ENCODE peak calls at places on chromosome 18, in six cellular contexts. I is iPS DF 6.9, K is fibroblast of the aortic adventitia, D is amniotic epithelial cell, H is upper lobe of right lung, W is endothelial cell. A is an unnamed sample.

GRCh38 chr18:60157810-60158209 is 214.8 kb downstream of the MC4R start:
- DNase-seq in D (no peak), K (no peak), H (no peak), I (no peak), W (no peak), A (no peak)

GRCh38 chr18:37430346-37431076 is 135.1 kb downstream of the CELF4 start:
- DNase-seq in D (no peak), I (peak; percentile 25), H (no peak), K (no peak), W (no peak), A (no peak)

GRCh38 chr18:12282436-12283039 is 25.5 kb upstream of the TUBB6 start:
- DNase-seq in K (peak; percentile 83), I (no peak), H (no peak), W (no peak), D (peak; percentile 81), A (peak; percentile 92)

GRCh38 chr18:55396267-55396905 is 191.6 kb downstream of the TCF4 start:
- DNase-seq in D (peak; percentile 66), H (no peak), W (no peak), I (no peak), K (no peak), A (no peak)

GRCh38 chr18:47772374-47773248 is 157.8 kb downstream of the SMAD2 start:
- DNase-seq in I (peak; percentile 79), D (peak; percentile 66), W (peak; percentile 84), K (peak; percentile 53), H (peak; percentile 90), A (peak; percentile 47)

GRCh38 chr18:12041561-12041960 is 52.1 kb upstream of the ANKRD62 start:
- DNase-seq in I (no peak), D (peak; percentile 85), H (no peak), W (no peak), K (peak; percentile 79), A (peak; percentile 87)

GRCh38 chr18:48767090-48767670 is 183.6 kb downstream of the SMAD7 start:
- DNase-seq in H (no peak), I (no peak), W (no peak), D (peak; percentile 78), K (peak; percentile 9), A (peak; percentile 94)

GRCh38 chr18:63430526-63430925 is 8.2 kb upstream of the VPS4B start:
- DNase-seq in K (no peak), D (no peak), I (no peak), W (no peak), H (no peak), A (no peak)

GRCh38 chr18:59143441-59143840 is 3.8 kb downstream of the SEC11C start:
- DNase-seq in H (no peak), W (no peak), I (no peak), K (peak; percentile 16), D (no peak), A (peak; percentile 26)

GRCh38 chr18:66329716-66330115 is 274.2 kb downstream of the CDH19 start:
- DNase-seq in I (no peak), H (no peak), D (no peak), W (no peak), K (no peak), A (no peak)

GRCh38 chr18:67072789-67073188 is 443.7 kb downstream of the DSEL start:
- DNase-seq in I (no peak), K (no peak), H (no peak), W (no peak), D (no peak), A (no peak)

GRCh38 chr18:2466978-2467377 is 104.3 kb downstream of the METTL4 start:
- DNase-seq in D (no peak), I (no peak), K (no peak), W (no peak), H (no peak), A (no peak)

GRCh38 chr18:8654482-8655451 is 45.5 kb downstream of the RAB12 start:
- DNase-seq in W (no peak), I (no peak), K (peak; percentile 59), D (peak; percentile 15), H (no peak), A (peak; percentile 33)

GRCh38 chr18:79394438-79395307 is 1.1 kb upstream of the NFATC1 start:
- DNase-seq in W (peak; percentile 51), H (peak; percentile 75), K (peak; percentile 73), I (no peak), D (no peak), A (peak; percentile 88)

GRCh38 chr18:11850821-11851155 is 425 bp upstream of the CHMP1B start:
- DNase-seq in W (no peak), H (no peak), D (no peak), K (no peak), I (no peak), A (peak; percentile 88)

GRCh38 chr18:70454705-70455322 is 166.0 kb downstream of the SOCS6 start:
- DNase-seq in H (no peak), W (peak; percentile 57), K (peak; percentile 85), I (peak; percentile 41), D (peak; percentile 65), A (peak; percentile 69)

GRCh38 chr18:27075828-27076227 is 109.3 kb downstream of the CHST9 start:
- DNase-seq in I (no peak), H (no peak), K (no peak), W (no peak), D (no peak), A (no peak)

GRCh38 chr18:63477972-63478371 is 1.2 kb downstream of the SERPINB5 start:
- DNase-seq in K (peak; percentile 1), D (no peak), H (no peak), W (no peak), I (no peak), A (peak; percentile 29)

GRCh38 chr18:53644799-53645471 is 579.5 kb downstream of the MBD2 start:
- DNase-seq in K (no peak), H (no peak), D (no peak), I (no peak), W (no peak), A (no peak)

GRCh38 chr18:77461062-77461693 is 211.5 kb downstream of the GALR1 start:
- DNase-seq in H (no peak), K (no peak), I (no peak), W (no peak), D (no peak), A (no peak)

GRCh38 chr18:29594494-29594893 is 1417.6 kb upstream of the CDH2 start:
- DNase-seq in W (no peak), H (no peak), D (no peak), I (no peak), K (no peak), A (no peak)

GRCh38 chr18:22847392-22847791 is 85.7 kb upstream of the RBBP8 start:
- DNase-seq in I (no peak), H (no peak), D (peak; percentile 65), K (peak; percentile 72), W (no peak), A (peak; percentile 4)

GRCh38 chr18:10291568-10291981 is 162.9 kb upstream of the APCDD1 start:
- DNase-seq in D (peak; percentile 14), W (no peak), H (no peak), K (peak; percentile 34), I (no peak), A (peak; percentile 29)

GRCh38 chr18:62834715-62835114 is 119.4 kb downstream of the PHLPP1 start:
- DNase-seq in W (no peak), H (no peak), D (no peak), I (no peak), K (no peak), A (no peak)

GRCh38 chr18:47595816-47596501 is 334.5 kb downstream of the SMAD2 start:
- DNase-seq in H (no peak), I (peak; percentile 43), K (no peak), D (no peak), W (peak; percentile 37), A (no peak)

GRCh38 chr18:44781890-44782289 is 101.2 kb downstream of the SETBP1 start:
- DNase-seq in D (peak; percentile 80), W (no peak), I (no peak), H (no peak), K (peak; percentile 85), A (peak; percentile 90)

GRCh38 chr18:3246636-3247242 is 862 bp upstream of the MYL12A start:
- DNase-seq in I (no peak), W (peak; percentile 25), K (peak; percentile 44), H (no peak), D (no peak), A (no peak)

GRCh38 chr18:12911025-12911927 is 27.2 kb upstream of the PTPN2 start:
- DNase-seq in W (no peak), H (peak; percentile 71), I (no peak), D (peak; percentile 21), K (no peak), A (no peak)

A was measured in mesenchymal stem cell.